ENCODE peak calls at places on chromosome 10, in nine cellular contexts. One of them, this sample, is unnamed.

GRCh38 chr10:117198088-117198487 is 799 bp downstream of the KCNK18 start:
- DNase-seq in colonic mucosa: no peak
- DNase-seq in upper lobe of right lung: no peak
- DNase-seq in testis: no peak
- DNase-seq in tibial nerve: no peak
- DNase-seq in HCT116: no peak
- DNase-seq in adrenal gland: no peak
- DNase-seq in left ventricle myocardium inferior: no peak
- DNase-seq in OCI-LY7: no peak
- DNase-seq in this sample: no peak

GRCh38 chr10:49446031-49446430 is 50.1 kb upstream of the DRGX start:
- DNase-seq in adrenal gland: no peak
- DNase-seq in left ventricle myocardium inferior: no peak
- DNase-seq in upper lobe of right lung: no peak
- DNase-seq in OCI-LY7: no peak
- DNase-seq in HCT116: no peak
- DNase-seq in testis: no peak
- DNase-seq in colonic mucosa: no peak
- DNase-seq in tibial nerve: no peak
- DNase-seq in this sample: no peak

GRCh38 chr10:110852897-110853296 is 18.8 kb upstream of the PDCD4 start:
- DNase-seq in colonic mucosa: peak; percentile 41
- DNase-seq in left ventricle myocardium inferior: no peak
- DNase-seq in adrenal gland: no peak
- DNase-seq in HCT116: no peak
- DNase-seq in testis: peak; percentile 10
- DNase-seq in tibial nerve: no peak
- DNase-seq in upper lobe of right lung: no peak
- DNase-seq in OCI-LY7: no peak
- DNase-seq in this sample: no peak

GRCh38 chr10:61882621-61883375 is 18.7 kb upstream of the ARID5B start:
- DNase-seq in testis: no peak
- DNase-seq in colonic mucosa: no peak
- DNase-seq in left ventricle myocardium inferior: no peak
- DNase-seq in adrenal gland: no peak
- DNase-seq in upper lobe of right lung: no peak
- DNase-seq in tibial nerve: no peak
- DNase-seq in OCI-LY7: no peak
- DNase-seq in HCT116: no peak
- DNase-seq in this sample: no peak

GRCh38 chr10:22670796-22671195 is 43.6 kb downstream of the PIP4K2A start:
- DNase-seq in upper lobe of right lung: no peak
- DNase-seq in colonic mucosa: no peak
- DNase-seq in HCT116: no peak
- DNase-seq in left ventricle myocardium inferior: no peak
- DNase-seq in OCI-LY7: no peak
- DNase-seq in testis: no peak
- DNase-seq in tibial nerve: no peak
- DNase-seq in adrenal gland: peak; percentile 35
- DNase-seq in this sample: no peak

GRCh38 chr10:13597909-13598308 is 11.1 kb downstream of the PRPF18 start:
- DNase-seq in upper lobe of right lung: no peak
- DNase-seq in OCI-LY7: no peak
- DNase-seq in testis: no peak
- DNase-seq in tibial nerve: no peak
- DNase-seq in left ventricle myocardium inferior: no peak
- DNase-seq in HCT116: no peak
- DNase-seq in adrenal gland: no peak
- DNase-seq in colonic mucosa: no peak
- DNase-seq in this sample: no peak

GRCh38 chr10:35487336-35488034 is 117.7 kb upstream of the GJD4 start:
- DNase-seq in OCI-LY7: no peak
- DNase-seq in testis: no peak
- DNase-seq in left ventricle myocardium inferior: no peak
- DNase-seq in adrenal gland: no peak
- DNase-seq in upper lobe of right lung: no peak
- DNase-seq in HCT116: no peak
- DNase-seq in colonic mucosa: no peak
- DNase-seq in tibial nerve: no peak
- DNase-seq in this sample: no peak

GRCh38 chr10:132489053-132489703 is 48.4 kb upstream of the INPP5A start:
- DNase-seq in left ventricle myocardium inferior: no peak
- DNase-seq in colonic mucosa: no peak
- DNase-seq in testis: no peak
- DNase-seq in adrenal gland: no peak
- DNase-seq in upper lobe of right lung: peak; percentile 54
- DNase-seq in tibial nerve: no peak
- DNase-seq in HCT116: no peak
- DNase-seq in OCI-LY7: no peak
- DNase-seq in this sample: no peak

GRCh38 chr10:31618541-31619291 is 299.7 kb downstream of the ZEB1 start:
- DNase-seq in OCI-LY7: no peak
- DNase-seq in HCT116: no peak
- DNase-seq in testis: peak; percentile 43
- DNase-seq in tibial nerve: peak; percentile 61
- DNase-seq in colonic mucosa: no peak
- DNase-seq in left ventricle myocardium inferior: peak; percentile 68
- DNase-seq in adrenal gland: peak; percentile 19
- DNase-seq in upper lobe of right lung: no peak
- DNase-seq in this sample: no peak

GRCh38 chr10:46299531-46300366 is 13.0 kb downstream of the ANTXRL start:
- DNase-seq in adrenal gland: no peak
- DNase-seq in HCT116: no peak
- DNase-seq in colonic mucosa: no peak
- DNase-seq in left ventricle myocardium inferior: no peak
- DNase-seq in upper lobe of right lung: no peak
- DNase-seq in tibial nerve: no peak
- DNase-seq in OCI-LY7: peak; percentile 84
- DNase-seq in testis: peak; percentile 10
- DNase-seq in this sample: no peak

GRCh38 chr10:10094700-10095099 is 923.0 kb upstream of the CELF2 start:
- DNase-seq in OCI-LY7: no peak
- DNase-seq in colonic mucosa: no peak
- DNase-seq in testis: no peak
- DNase-seq in adrenal gland: no peak
- DNase-seq in left ventricle myocardium inferior: no peak
- DNase-seq in upper lobe of right lung: no peak
- DNase-seq in tibial nerve: no peak
- DNase-seq in HCT116: no peak
- DNase-seq in this sample: no peak

GRCh38 chr10:70664702-70665195 is 7.6 kb upstream of the ADAMTS14 start:
- DNase-seq in upper lobe of right lung: peak; percentile 38
- DNase-seq in tibial nerve: no peak
- DNase-seq in left ventricle myocardium inferior: no peak
- DNase-seq in OCI-LY7: peak; percentile 24
- DNase-seq in HCT116: no peak
- DNase-seq in testis: no peak
- DNase-seq in colonic mucosa: no peak
- DNase-seq in adrenal gland: no peak
- DNase-seq in this sample: peak; percentile 81

GRCh38 chr10:104332243-104333036 is 5.8 kb downstream of the ITPRIP start:
- DNase-seq in testis: peak; percentile 8
- DNase-seq in OCI-LY7: no peak
- DNase-seq in colonic mucosa: no peak
- DNase-seq in upper lobe of right lung: no peak
- DNase-seq in HCT116: no peak
- DNase-seq in left ventricle myocardium inferior: no peak
- DNase-seq in adrenal gland: no peak
- DNase-seq in tibial nerve: no peak
- DNase-seq in this sample: no peak

GRCh38 chr10:70982443-70982842 is 94.1 kb upstream of the PCBD1 start:
- DNase-seq in upper lobe of right lung: no peak
- DNase-seq in adrenal gland: no peak
- DNase-seq in left ventricle myocardium inferior: no peak
- DNase-seq in HCT116: no peak
- DNase-seq in testis: no peak
- DNase-seq in OCI-LY7: no peak
- DNase-seq in colonic mucosa: no peak
- DNase-seq in tibial nerve: no peak
- DNase-seq in this sample: no peak

GRCh38 chr10:72308320-72308987 is 34.7 kb downstream of the DDIT4 start:
- DNase-seq in upper lobe of right lung: no peak
- DNase-seq in OCI-LY7: no peak
- DNase-seq in left ventricle myocardium inferior: no peak
- DNase-seq in HCT116: peak; percentile 82
- DNase-seq in testis: peak; percentile 88
- DNase-seq in colonic mucosa: peak; percentile 84
- DNase-seq in tibial nerve: no peak
- DNase-seq in adrenal gland: peak; percentile 86
- DNase-seq in this sample: peak; percentile 92

GRCh38 chr10:70494536-70494935 is 16.0 kb downstream of the PALD1 start:
- DNase-seq in OCI-LY7: no peak
- DNase-seq in HCT116: no peak
- DNase-seq in colonic mucosa: no peak
- DNase-seq in testis: no peak
- DNase-seq in left ventricle myocardium inferior: no peak
- DNase-seq in upper lobe of right lung: no peak
- DNase-seq in tibial nerve: no peak
- DNase-seq in adrenal gland: no peak
- DNase-seq in this sample: no peak

GRCh38 chr10:45000138-45000763 is 472 bp upstream of the ZNF22 start:
- DNase-seq in upper lobe of right lung: no peak
- DNase-seq in adrenal gland: no peak
- DNase-seq in tibial nerve: peak; percentile 86
- DNase-seq in left ventricle myocardium inferior: peak; percentile 89
- DNase-seq in OCI-LY7: no peak
- DNase-seq in HCT116: no peak
- DNase-seq in colonic mucosa: peak; percentile 55
- DNase-seq in testis: peak; percentile 73
- DNase-seq in this sample: no peak

GRCh38 chr10:48926255-48926654 is 13.4 kb downstream of the LRRC18 start:
- DNase-seq in colonic mucosa: no peak
- DNase-seq in tibial nerve: no peak
- DNase-seq in adrenal gland: no peak
- DNase-seq in upper lobe of right lung: no peak
- DNase-seq in OCI-LY7: no peak
- DNase-seq in left ventricle myocardium inferior: no peak
- DNase-seq in testis: no peak
- DNase-seq in HCT116: no peak
- DNase-seq in this sample: no peak

GRCh38 chr10:69279110-69279509 is 814 bp downstream of the HK1 start:
- DNase-seq in HCT116: no peak
- DNase-seq in left ventricle myocardium inferior: no peak
- DNase-seq in testis: no peak
- DNase-seq in tibial nerve: no peak
- DNase-seq in colonic mucosa: no peak
- DNase-seq in OCI-LY7: peak; percentile 80
- DNase-seq in upper lobe of right lung: no peak
- DNase-seq in adrenal gland: no peak
- DNase-seq in this sample: no peak
- H3K27ac ChIP-seq in HCT116: no peak overlapping the region
- H3K27ac ChIP-seq in left ventricle myocardium inferior: peak overlapping the region; percentile 37
- H3K27ac ChIP-seq in testis: no peak overlapping the region
- H3K27ac ChIP-seq in tibial nerve: no peak overlapping the region
- H3K27ac ChIP-seq in colonic mucosa: no peak overlapping the region
- H3K27ac ChIP-seq in OCI-LY7: peak overlapping the region; percentile 74
- H3K27ac ChIP-seq in upper lobe of right lung: no peak overlapping the region
- H3K27ac ChIP-seq in adrenal gland: peak overlapping the region; percentile 45
- H3K27ac ChIP-seq in this sample: no peak overlapping the region

DNA sequence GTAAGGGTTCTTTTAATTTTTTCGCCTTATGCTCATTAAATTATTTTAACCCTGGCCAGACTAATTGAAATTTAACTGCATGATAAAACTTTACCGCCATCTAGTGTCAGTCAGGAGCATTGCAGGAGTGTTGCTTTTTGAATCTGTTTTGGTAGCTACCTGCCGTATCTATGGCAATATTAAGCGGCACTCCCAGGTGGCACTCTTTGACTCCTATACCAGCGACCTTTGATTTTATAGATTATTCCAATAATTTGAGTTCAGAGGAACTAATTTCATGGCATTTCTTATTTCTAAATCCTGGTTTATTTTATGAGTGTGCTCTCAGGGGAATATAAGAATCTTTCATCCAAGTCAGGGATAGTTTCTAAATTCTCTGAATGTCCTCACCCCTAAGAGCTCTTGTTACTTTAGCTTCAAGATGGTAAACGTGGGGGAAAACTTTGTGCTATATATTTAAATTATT is 198.9 kb downstream of the REEP3 start:
- DNase-seq in HCT116: peak; percentile 62
- DNase-seq in tibial nerve: no peak
- DNase-seq in testis: peak; percentile 65
- DNase-seq in colonic mucosa: peak; percentile 69
- DNase-seq in left ventricle myocardium inferior: no peak
- DNase-seq in upper lobe of right lung: no peak
- DNase-seq in adrenal gland: peak; percentile 35
- DNase-seq in OCI-LY7: peak; percentile 72
- DNase-seq in this sample: no peak
- H3K4me3 ChIP-seq in HCT116: no peak overlapping the region
- H3K4me3 ChIP-seq in tibial nerve: no peak overlapping the region
- H3K4me3 ChIP-seq in testis: no peak overlapping the region
- H3K4me3 ChIP-seq in colonic mucosa: no peak overlapping the region
- H3K4me3 ChIP-seq in left ventricle myocardium inferior: no peak overlapping the region
- H3K4me3 ChIP-seq in upper lobe of right lung: no peak overlapping the region
- H3K4me3 ChIP-seq in adrenal gland: no peak overlapping the region
- H3K4me3 ChIP-seq in OCI-LY7: no peak overlapping the region
- H3K4me3 ChIP-seq in this sample: no peak overlapping the region

DNA sequence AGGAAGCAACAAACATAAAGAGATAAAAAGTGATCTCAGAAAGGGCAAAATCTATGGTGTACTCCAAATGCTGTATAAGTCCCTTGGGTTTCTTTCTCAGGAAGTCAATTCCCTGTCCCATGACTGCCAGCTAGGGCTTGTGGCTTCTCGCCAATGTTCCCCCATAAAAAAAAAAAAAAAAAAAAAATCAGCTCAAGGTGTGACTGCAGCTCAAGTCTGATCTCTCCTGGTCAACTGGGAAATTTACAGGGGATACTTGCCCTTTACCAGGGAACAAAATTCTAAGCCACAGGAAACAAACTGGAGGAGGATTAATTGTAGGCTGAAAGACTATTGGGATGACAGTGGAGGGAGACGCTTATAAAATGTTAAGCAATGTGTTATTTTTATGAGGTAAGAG is 76.0 kb downstream of the PCGF5 start:
- DNase-seq in HCT116: peak; percentile 64
- DNase-seq in testis: no peak
- DNase-seq in tibial nerve: no peak
- DNase-seq in OCI-LY7: peak; percentile 18
- DNase-seq in upper lobe of right lung: no peak
- DNase-seq in left ventricle myocardium inferior: no peak
- DNase-seq in adrenal gland: no peak
- DNase-seq in colonic mucosa: no peak
- DNase-seq in this sample: no peak
- TF ChIP-seq CTCF in HCT116: peak; percentile 61
- TF ChIP-seq CTCF in testis: no peak
- TF ChIP-seq CTCF in tibial nerve: no peak
- TF ChIP-seq CTCF in OCI-LY7: peak; percentile 48
- TF ChIP-seq CTCF in upper lobe of right lung: no peak
- TF ChIP-seq CTCF in left ventricle myocardium inferior: no peak
- TF ChIP-seq CTCF in adrenal gland: no peak
- TF ChIP-seq CTCF in colonic mucosa: no peak
- TF ChIP-seq CTCF in this sample: no peak

DNA sequence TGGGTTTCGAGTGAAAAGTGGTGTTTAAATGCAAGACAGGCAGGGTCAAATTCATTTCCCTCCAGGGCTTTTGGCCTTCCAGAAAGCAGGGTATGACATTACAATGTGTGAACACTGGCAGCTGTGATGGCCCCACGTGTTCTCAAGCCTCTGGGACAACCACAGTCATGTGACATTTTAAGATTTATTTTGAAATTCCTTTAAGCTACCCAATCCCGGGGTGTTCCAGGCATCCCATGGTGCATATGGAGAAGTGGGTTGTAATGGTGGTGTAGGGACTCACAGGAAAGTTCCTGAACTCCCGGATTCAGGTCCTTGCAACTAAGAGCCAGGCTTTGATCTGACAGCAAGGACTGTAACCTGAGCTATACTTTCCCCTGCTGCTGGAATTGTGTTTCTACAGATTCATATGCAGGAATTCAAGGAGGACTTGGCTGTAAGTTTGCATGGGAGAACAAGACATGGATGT is 46.7 kb downstream of the INSYN2A start:
- DNase-seq in upper lobe of right lung: no peak
- DNase-seq in left ventricle myocardium inferior: no peak
- DNase-seq in OCI-LY7: no peak
- DNase-seq in HCT116: no peak
- DNase-seq in colonic mucosa: no peak
- DNase-seq in tibial nerve: no peak
- DNase-seq in testis: no peak
- DNase-seq in adrenal gland: no peak
- DNase-seq in this sample: no peak
- H3K27ac ChIP-seq in upper lobe of right lung: no peak overlapping the region
- H3K27ac ChIP-seq in left ventricle myocardium inferior: no peak overlapping the region
- H3K27ac ChIP-seq in OCI-LY7: no peak overlapping the region
- H3K27ac ChIP-seq in HCT116: peak overlapping the region; percentile 51
- H3K27ac ChIP-seq in colonic mucosa: no peak overlapping the region
- H3K27ac ChIP-seq in tibial nerve: no peak overlapping the region
- H3K27ac ChIP-seq in testis: no peak overlapping the region
- H3K27ac ChIP-seq in adrenal gland: no peak overlapping the region
- H3K27ac ChIP-seq in this sample: no peak overlapping the region